ENCODE peak calls at places on chromosome 19, in five cellular contexts. One of them, this sample, is unnamed.
A peak's percentile ranks its signal among the peaks of the same experiment; 100 is the strongest.

GRCh38 chr19:7595466-7596133 is at the start of gene CAMSAP3:
- DNase-seq in neural crest cell: peak; percentile 38
- DNase-seq in left lobe of liver: peak; percentile 65
- DNase-seq in T-helper 22 cell: no peak
- DNase-seq in cardiac fibroblast: no peak
- DNase-seq in this sample: no peak

GRCh38 chr19:32201211-32201610 is 144.2 kb upstream of the ZNF507 start:
- DNase-seq in neural crest cell: no peak
- DNase-seq in left lobe of liver: peak; percentile 26
- DNase-seq in T-helper 22 cell: no peak
- DNase-seq in cardiac fibroblast: no peak
- DNase-seq in this sample: no peak

GRCh38 chr19:1070931-1071791 is 4.2 kb downstream of the ARHGAP45 start:
- DNase-seq in neural crest cell: no peak
- DNase-seq in left lobe of liver: no peak
- DNase-seq in T-helper 22 cell: no peak
- DNase-seq in cardiac fibroblast: no peak
- DNase-seq in this sample: no peak

GRCh38 chr19:44758596-44758995 is 10.1 kb downstream of the BCL3 start:
- DNase-seq in neural crest cell: no peak
- DNase-seq in left lobe of liver: no peak
- DNase-seq in T-helper 22 cell: no peak
- DNase-seq in cardiac fibroblast: no peak
- DNase-seq in this sample: no peak

GRCh38 chr19:15885167-15885566 is 12.7 kb downstream of the CYP4F2 start:
- DNase-seq in neural crest cell: no peak
- DNase-seq in left lobe of liver: no peak
- DNase-seq in T-helper 22 cell: no peak
- DNase-seq in cardiac fibroblast: no peak
- DNase-seq in this sample: no peak

GRCh38 chr19:29596885-29597525 is 9.1 kb upstream of the POP4 start:
- DNase-seq in neural crest cell: no peak
- DNase-seq in left lobe of liver: no peak
- DNase-seq in T-helper 22 cell: no peak
- DNase-seq in cardiac fibroblast: peak; percentile 54
- DNase-seq in this sample: peak; percentile 22

GRCh38 chr19:12769689-12770088 is 5.7 kb downstream of the HOOK2 start:
- DNase-seq in neural crest cell: peak; percentile 42
- DNase-seq in left lobe of liver: no peak
- DNase-seq in T-helper 22 cell: peak; percentile 56
- DNase-seq in cardiac fibroblast: no peak
- DNase-seq in this sample: no peak

GRCh38 chr19:491146-491741 is 5.0 kb upstream of the MADCAM1 start:
- DNase-seq in neural crest cell: no peak
- DNase-seq in left lobe of liver: no peak
- DNase-seq in T-helper 22 cell: no peak
- DNase-seq in cardiac fibroblast: no peak
- DNase-seq in this sample: peak; percentile 46

GRCh38 chr19:17103177-17103576 is 27.6 kb downstream of the MYO9B start:
- DNase-seq in neural crest cell: peak; percentile 31
- DNase-seq in left lobe of liver: no peak
- DNase-seq in T-helper 22 cell: no peak
- DNase-seq in cardiac fibroblast: peak; percentile 68
- DNase-seq in this sample: peak; percentile 69

GRCh38 chr19:19134687-19135158 is 3.6 kb downstream of the TMEM161A start:
- DNase-seq in neural crest cell: no peak
- DNase-seq in left lobe of liver: no peak
- DNase-seq in T-helper 22 cell: no peak
- DNase-seq in cardiac fibroblast: no peak
- DNase-seq in this sample: no peak

GRCh38 chr19:11814707-11815050 is 606 bp downstream of the ZNF440 start:
- DNase-seq in neural crest cell: no peak
- DNase-seq in left lobe of liver: no peak
- DNase-seq in T-helper 22 cell: no peak
- DNase-seq in cardiac fibroblast: peak; percentile 47
- DNase-seq in this sample: peak; percentile 49

GRCh38 chr19:32658527-32658926 is 16.5 kb downstream of the ANKRD27 start:
- DNase-seq in neural crest cell: no peak
- DNase-seq in left lobe of liver: no peak
- DNase-seq in T-helper 22 cell: no peak
- DNase-seq in cardiac fibroblast: no peak
- DNase-seq in this sample: no peak

GRCh38 chr19:14030997-14031718 is 404 bp upstream of the IL27RA start:
- DNase-seq in neural crest cell: no peak
- DNase-seq in left lobe of liver: no peak
- DNase-seq in T-helper 22 cell: peak; percentile 72
- DNase-seq in cardiac fibroblast: no peak
- DNase-seq in this sample: no peak

GRCh38 chr19:48959341-48960239 is 4.9 kb downstream of the BAX start:
- DNase-seq in neural crest cell: no peak
- DNase-seq in left lobe of liver: no peak
- DNase-seq in T-helper 22 cell: no peak
- DNase-seq in cardiac fibroblast: no peak
- DNase-seq in this sample: no peak

GRCh38 chr19:37719927-37720265 is 335 bp upstream of the ZNF607 start:
- DNase-seq in neural crest cell: no peak
- DNase-seq in left lobe of liver: no peak
- DNase-seq in T-helper 22 cell: no peak
- DNase-seq in cardiac fibroblast: no peak
- DNase-seq in this sample: no peak

GRCh38 chr19:30029721-30030510 is 87.9 kb downstream of the URI1 start:
- DNase-seq in neural crest cell: no peak
- DNase-seq in left lobe of liver: no peak
- DNase-seq in T-helper 22 cell: no peak
- DNase-seq in cardiac fibroblast: peak; percentile 80
- DNase-seq in this sample: no peak

GRCh38 chr19:33794578-33795369 is 1.9 kb upstream of the KCTD15 start:
- DNase-seq in neural crest cell: no peak
- DNase-seq in left lobe of liver: no peak
- DNase-seq in T-helper 22 cell: no peak
- DNase-seq in cardiac fibroblast: peak; percentile 57
- DNase-seq in this sample: peak; percentile 18

GRCh38 chr19:51295382-51296126 is 15.9 kb upstream of the IGLON5 start:
- DNase-seq in neural crest cell: no peak
- DNase-seq in left lobe of liver: no peak
- DNase-seq in T-helper 22 cell: no peak
- DNase-seq in cardiac fibroblast: no peak
- DNase-seq in this sample: no peak

GRCh38 chr19:49512970-49513745 is 697 bp downstream of the FCGRT start:
- DNase-seq in neural crest cell: no peak
- DNase-seq in left lobe of liver: peak; percentile 81
- DNase-seq in T-helper 22 cell: no peak
- DNase-seq in cardiac fibroblast: no peak
- DNase-seq in this sample: peak; percentile 52

GRCh38 chr19:1106841-1107654 is 3.3 kb downstream of the GPX4 start:
- DNase-seq in neural crest cell: no peak
- DNase-seq in left lobe of liver: no peak
- DNase-seq in T-helper 22 cell: no peak
- DNase-seq in cardiac fibroblast: peak; percentile 61
- DNase-seq in this sample: peak; percentile 46

GRCh38 chr19:3644351-3645066 is 17.9 kb upstream of the CACTIN start:
- DNase-seq in neural crest cell: no peak
- DNase-seq in left lobe of liver: peak; percentile 97
- DNase-seq in T-helper 22 cell: no peak
- DNase-seq in cardiac fibroblast: peak; percentile 39
- DNase-seq in this sample: no peak

GRCh38 chr19:38538793-38539528 is 78.8 kb downstream of the MAP4K1 start:
- DNase-seq in neural crest cell: no peak
- DNase-seq in left lobe of liver: no peak
- DNase-seq in T-helper 22 cell: no peak
- DNase-seq in cardiac fibroblast: no peak
- DNase-seq in this sample: no peak

GRCh38 chr19:38944981-38945506 is 14.3 kb downstream of the MRPS12 start:
- DNase-seq in neural crest cell: no peak
- DNase-seq in left lobe of liver: no peak
- DNase-seq in T-helper 22 cell: no peak
- DNase-seq in cardiac fibroblast: no peak
- DNase-seq in this sample: no peak

GRCh38 chr19:17077447-17078028 is 2.0 kb downstream of the MYO9B start:
- DNase-seq in neural crest cell: no peak
- DNase-seq in left lobe of liver: no peak
- DNase-seq in T-helper 22 cell: no peak
- DNase-seq in cardiac fibroblast: no peak
- DNase-seq in this sample: no peak

GRCh38 chr19:40523322-40524047 is 53.2 kb upstream of the SHKBP1 start:
- DNase-seq in neural crest cell: peak; percentile 65
- DNase-seq in left lobe of liver: peak; percentile 64
- DNase-seq in T-helper 22 cell: no peak
- DNase-seq in cardiac fibroblast: peak; percentile 67
- DNase-seq in this sample: peak; percentile 79